ENCODE peak calls at places on chromosomes 2 and 18, in nine cellular contexts. F, J, P, I, Q, O, A, K and L are unnamed samples.

GRCh38 chr2:23107341-23107941 is 277.5 kb upstream of the KLHL29 start:
- DNase-seq in O (no peak), K (no peak), J (no peak), I (no peak), A (no peak), P (no peak), Q (no peak), F (no peak), L (no peak)

GRCh38 chr2:25920786-25921390 is 42.6 kb upstream of the ASXL2 start:
- DNase-seq in J (no peak), Q (no peak), A (no peak), K (no peak), F (no peak), I (no peak), O (no peak), P (no peak), L (no peak)

GRCh38 chr18:68840554-68841263 is 42.8 kb downstream of the CCDC102B start:
- DNase-seq in J (no peak), O (no peak), K (no peak), I (peak; percentile 93), Q (no peak), A (peak; percentile 66), P (peak; percentile 51), F (no peak), L (peak; percentile 78)

GRCh38 chr2:218228366-218229092 is 11.5 kb downstream of the ARPC2 start:
- DNase-seq in Q (no peak), O (no peak), J (no peak), I (no peak), A (peak; percentile 36), F (no peak), K (no peak), P (no peak), L (peak; percentile 66)

GRCh38 chr2:39867268-39867667 is 88.2 kb upstream of the THUMPD2 start:
- DNase-seq in J (no peak), K (no peak), F (no peak), Q (no peak), O (no peak), I (peak; percentile 24), P (no peak), A (no peak), L (no peak)

GRCh38 chr2:20551945-20552328 is 99.0 kb downstream of the HS1BP3 start:
- DNase-seq in Q (no peak), I (no peak), P (no peak), A (no peak), F (no peak), J (no peak), O (no peak), K (no peak), L (no peak)

GRCh38 chr2:68156419-68156818 is 1.3 kb upstream of the PNO1 start:
- DNase-seq in Q (no peak), P (no peak), O (no peak), F (no peak), I (no peak), A (no peak), J (no peak), K (no peak), L (no peak)

GRCh38 chr2:161005170-161005569 is 155.1 kb upstream of the TANK start:
- DNase-seq in O (no peak), A (no peak), K (no peak), J (no peak), P (no peak), Q (no peak), I (no peak), F (no peak), L (no peak)

GRCh38 chr18:68244786-68245185 is 470.1 kb downstream of the TMX3 start:
- DNase-seq in J (no peak), I (no peak), K (no peak), A (no peak), F (no peak), Q (no peak), O (no peak), P (no peak), L (no peak)

GRCh38 chr2:86221066-86221684 is 21.9 kb downstream of the MRPL35 start:
- DNase-seq in A (peak; percentile 71), P (peak; percentile 22), Q (peak; percentile 27), K (no peak), J (peak; percentile 58), F (no peak), O (peak; percentile 40), I (peak; percentile 23), L (peak; percentile 64)

GRCh38 chr18:28729321-28729720 is 552.4 kb upstream of the CDH2 start:
- DNase-seq in Q (no peak), J (no peak), O (no peak), K (no peak), A (no peak), P (no peak), F (no peak), I (no peak), L (no peak)

GRCh38 chr18:35122586-35123224 is 81.5 kb downstream of the MAPRE2 start:
- DNase-seq in K (no peak), J (no peak), O (no peak), Q (no peak), A (no peak), P (no peak), F (peak; percentile 55), I (no peak), L (no peak)